ENCODE peak calls at places on chromosomes 12 and 14, in eight cellular contexts. A is sigmoid colon; Y is CD8-positive, alpha-beta memory T cell; B is effector memory CD4-positive, alpha-beta T cell; W is K562; Q is endodermal cell; R is fibroblast of lung; J is right cardiac atrium. P is an unnamed sample. For H3K4me1, the result is how much of the 10 kb centered on the place peaks cover.

GRCh38 chr14:91911474-91912032 is 35.9 kb downstream of the FBLN5 start:
- DNase-seq in A (peak), Y (peak), B (peak), W (peak), Q (peak), R (peak), J (no peak), P (no peak)

GRCh38 chr12:4441355-4442330 is 4.0 kb downstream of the FGF6 start:
- DNase-seq in A (peak), Y (no peak), B (no peak), W (no peak), Q (peak), R (no peak), J (no peak), P (no peak)

GRCh38 chr14:49982522-49982951 is 89.7 kb downstream of the ARF6 start:
- DNase-seq in A (no peak), Y (peak), B (peak), W (no peak), Q (no peak), R (peak), J (no peak), P (peak)

GRCh38 chr14:25007832-25008231 is 42.1 kb downstream of the STXBP6 start:
- DNase-seq in A (no peak), Y (no peak), B (no peak), W (no peak), Q (no peak), R (no peak), J (no peak), P (no peak)

GRCh38 chr12:31204995-31205582 is 120.9 kb downstream of the SINHCAF start:
- DNase-seq in A (no peak), Y (no peak), B (no peak), W (no peak), Q (no peak), R (peak), J (no peak), P (no peak)

GRCh38 chr12:2341871-2342270 is 289.1 kb downstream of the CACNA1C start:
- DNase-seq in A (no peak), Y (no peak), B (no peak), W (no peak), Q (no peak), R (peak), J (no peak), P (no peak)

GRCh38 chr12:67070307-67070600 is 198.9 kb upstream of the CAND1 start:
- DNase-seq in A (no peak), Y (no peak), B (no peak), W (no peak), Q (no peak), R (no peak), J (no peak), P (no peak)

GRCh38 chr12:109592195-109592904 is 18.8 kb downstream of the MVK start:
- DNase-seq in A (no peak), Y (no peak), B (no peak), W (no peak), Q (no peak), R (no peak), J (peak), P (no peak)

GRCh38 chr12:108582981-108583770 is 14.7 kb downstream of the TMEM119 start:
- DNase-seq in A (no peak), Y (no peak), B (no peak), W (no peak), Q (no peak), R (no peak), J (no peak), P (no peak)

GRCh38 chr12:113438523-113439300 is 16.5 kb downstream of the SDSL start:
- DNase-seq in A (no peak), Y (no peak), B (no peak), W (no peak), Q (no peak), R (no peak), J (no peak), P (no peak)

GRCh38 chr14:44449694-44450093 is 57.4 kb downstream of the FSCB start:
- DNase-seq in A (no peak), Y (no peak), B (no peak), W (no peak), Q (no peak), R (no peak), J (no peak), P (no peak)

GRCh38 chr14:51738754-51739153 is 87.0 kb downstream of the FRMD6 start:
- DNase-seq in A (no peak), Y (no peak), B (no peak), W (no peak), Q (peak), R (no peak), J (no peak), P (no peak)

GRCh38 chr12:8827551-8828347 is 5.3 kb downstream of the A2ML1 start:
- DNase-seq in A (no peak), Y (no peak), B (no peak), W (no peak), Q (no peak), R (no peak), J (no peak), P (no peak)

GRCh38 chr14:100028990-100029677 is 36.1 kb upstream of the EVL start:
- DNase-seq in A (no peak), Y (no peak), B (no peak), W (no peak), Q (no peak), R (no peak), J (no peak), P (no peak)

GRCh38 chr14:80278293-80279037 is 67.2 kb upstream of the DIO2 start:
- DNase-seq in A (no peak), Y (no peak), B (no peak), W (no peak), Q (no peak), R (peak), J (peak), P (peak)

GRCh38 chr14:100673085-100673806 is 53.4 kb upstream of the DLK1 start:
- DNase-seq in A (no peak), Y (no peak), B (no peak), W (no peak), Q (peak), R (no peak), J (no peak), P (no peak)

GRCh38 chr14:99774526-99775307 is 18.5 kb upstream of the EML1 start:
- DNase-seq in A (peak), Y (no peak), B (no peak), W (no peak), Q (no peak), R (no peak), J (peak), P (no peak)

GRCh38 chr14:25570483-25570882 is 520.5 kb upstream of the STXBP6 start:
- DNase-seq in A (no peak), Y (no peak), B (no peak), W (no peak), Q (no peak), R (no peak), J (no peak), P (no peak)

GRCh38 chr14:32710351-32711102 is 228.2 kb upstream of the NPAS3 start:
- DNase-seq in A (peak), Y (no peak), B (no peak), W (no peak), Q (no peak), R (peak), J (no peak), P (no peak)

GRCh38 chr14:35821546-35822411 is 4.4 kb upstream of the BRMS1L start:
- DNase-seq in A (no peak), Y (no peak), B (no peak), W (peak), Q (no peak), R (peak), J (no peak), P (no peak)

GRCh38 chr14:75661499-75661814 is 411 bp downstream of the TTLL5 start:
- DNase-seq in A (no peak), Y (no peak), B (no peak), W (no peak), Q (no peak), R (no peak), J (no peak), P (no peak)

GRCh38 chr12:104604070-104604994 is 147.6 kb downstream of the CHST11 start:
- DNase-seq in A (peak), Y (peak), B (peak), W (peak), Q (peak), R (peak), J (peak), P (peak)
- H3K4me3 ChIP-seq in A (no peak), Y (no peak), B (no peak), W (peak), Q (no peak), R (no peak), J (no peak), P (no peak)

GRCh38 chr14:96249016-96249415 is 7.0 kb upstream of the BDKRB1 start:
- DNase-seq in A (peak), Y (no peak), B (no peak), W (no peak), Q (no peak), R (peak), J (no peak), P (no peak)

GRCh38 chr14:96247031-96247430 is 9.0 kb upstream of the BDKRB1 start:
- DNase-seq in A (no peak), Y (no peak), B (no peak), W (no peak), Q (no peak), R (no peak), J (no peak), P (no peak)

GRCh38 chr14:96245710-96246534 is 10.1 kb upstream of the BDKRB1 start:
- DNase-seq in A (no peak), Y (no peak), B (no peak), W (no peak), Q (no peak), R (no peak), J (no peak), P (no peak)

GRCh38 chr14:96243785-96244184 is 12.2 kb upstream of the BDKRB1 start:
- DNase-seq in A (no peak), Y (no peak), B (no peak), W (no peak), Q (no peak), R (peak), J (no peak), P (no peak)

DNA sequence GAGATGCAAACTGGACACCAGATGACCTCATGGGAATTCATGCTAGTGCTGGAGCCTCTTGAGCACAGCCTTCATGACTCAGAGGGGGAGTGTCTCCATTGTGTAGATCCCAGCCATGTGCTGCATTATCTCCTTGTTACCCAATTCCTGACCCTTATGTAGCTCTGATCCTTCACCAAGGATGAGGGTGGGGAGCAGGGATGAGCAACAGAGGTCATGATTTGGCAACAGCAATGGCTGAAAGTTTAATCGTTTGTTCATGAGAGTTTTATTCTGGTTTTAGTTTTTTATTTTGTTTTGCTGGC is 9.5 kb upstream of the BDKRB1 start:
- DNase-seq in A (no peak), Y (no peak), B (no peak), W (no peak), Q (no peak), R (peak), J (no peak), P (no peak)
- H3K4me1 ChIP-seq in A (under half), Y (under half), B (under half), W (under half), Q (under half), R (under half), J (under half), P (under half)

GRCh38 chr12:61854902-61855301 is 405.3 kb upstream of the USP15 start:
- DNase-seq in A (no peak), Y (no peak), B (no peak), W (no peak), Q (no peak), R (no peak), J (no peak), P (no peak)

GRCh38 chr12:61848893-61849292 is 411.3 kb upstream of the USP15 start:
- DNase-seq in A (no peak), Y (no peak), B (no peak), W (no peak), Q (no peak), R (no peak), J (no peak), P (no peak)

GRCh38 chr12:61857968-61858367 is 402.2 kb upstream of the USP15 start:
- DNase-seq in A (no peak), Y (no peak), B (no peak), W (no peak), Q (no peak), R (no peak), J (no peak), P (no peak)

DNA sequence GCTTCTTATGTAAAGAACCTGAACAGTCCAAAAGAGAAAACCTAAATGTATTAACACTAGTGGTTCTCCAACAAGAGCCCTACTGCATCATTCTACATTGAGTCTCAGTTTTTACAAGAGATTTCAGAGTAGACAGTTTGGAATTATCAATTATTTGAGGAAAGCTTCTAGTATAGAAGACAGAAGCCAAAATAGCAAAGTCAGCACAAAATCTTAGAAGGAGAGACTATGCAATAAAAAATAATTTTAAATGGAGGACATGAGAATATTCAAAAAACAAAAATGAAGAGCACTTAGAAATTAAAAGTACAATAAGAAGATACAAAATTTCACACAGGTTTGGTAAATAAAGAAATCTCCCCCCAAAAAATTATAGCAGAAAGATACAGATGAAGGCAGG is 406.3 kb upstream of the USP15 start:
- DNase-seq in A (no peak), Y (no peak), B (no peak), W (no peak), Q (no peak), R (no peak), J (no peak), P (no peak)
- H3K4me3 ChIP-seq in A (no peak), Y (no peak), B (no peak), W (no peak), Q (no peak), R (no peak), J (no peak), P (no peak)

DNA sequence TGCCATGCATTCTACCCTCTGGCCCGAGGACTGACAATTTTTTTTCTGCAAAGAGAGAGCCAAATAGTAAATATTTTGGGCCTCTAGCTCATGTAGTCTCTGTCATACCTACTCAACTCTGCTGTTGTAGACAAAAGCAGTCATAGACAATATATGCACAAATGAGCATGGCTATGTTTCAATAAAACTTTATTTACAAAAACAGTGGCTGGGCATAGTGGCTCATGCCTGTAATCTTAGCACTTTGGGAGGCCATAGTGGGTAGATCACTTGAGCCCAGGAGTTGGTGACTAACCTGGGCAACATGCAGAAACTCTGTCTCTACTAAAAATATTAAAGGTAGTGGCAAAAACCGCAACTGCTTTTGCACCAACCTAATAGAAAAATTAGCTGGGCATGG is 153.7 kb upstream of the BTG1 start:
- DNase-seq in A (no peak), Y (no peak), B (no peak), W (no peak), Q (no peak), R (no peak), J (no peak), P (no peak)
- H3K4me1 ChIP-seq in A (under half), Y (under half), B (under half), W (under half), Q (under half), R (under half), J (under half), P (under half)

GRCh38 chr14:34693228-34693939 is 21.0 kb downstream of the CFL2 start:
- DNase-seq in A (no peak), Y (peak), B (no peak), W (peak), Q (peak), R (no peak), J (no peak), P (peak)
- H3K4me3 ChIP-seq in A (peak), Y (no peak), B (no peak), W (peak), Q (no peak), R (no peak), J (no peak), P (no peak)

DNA sequence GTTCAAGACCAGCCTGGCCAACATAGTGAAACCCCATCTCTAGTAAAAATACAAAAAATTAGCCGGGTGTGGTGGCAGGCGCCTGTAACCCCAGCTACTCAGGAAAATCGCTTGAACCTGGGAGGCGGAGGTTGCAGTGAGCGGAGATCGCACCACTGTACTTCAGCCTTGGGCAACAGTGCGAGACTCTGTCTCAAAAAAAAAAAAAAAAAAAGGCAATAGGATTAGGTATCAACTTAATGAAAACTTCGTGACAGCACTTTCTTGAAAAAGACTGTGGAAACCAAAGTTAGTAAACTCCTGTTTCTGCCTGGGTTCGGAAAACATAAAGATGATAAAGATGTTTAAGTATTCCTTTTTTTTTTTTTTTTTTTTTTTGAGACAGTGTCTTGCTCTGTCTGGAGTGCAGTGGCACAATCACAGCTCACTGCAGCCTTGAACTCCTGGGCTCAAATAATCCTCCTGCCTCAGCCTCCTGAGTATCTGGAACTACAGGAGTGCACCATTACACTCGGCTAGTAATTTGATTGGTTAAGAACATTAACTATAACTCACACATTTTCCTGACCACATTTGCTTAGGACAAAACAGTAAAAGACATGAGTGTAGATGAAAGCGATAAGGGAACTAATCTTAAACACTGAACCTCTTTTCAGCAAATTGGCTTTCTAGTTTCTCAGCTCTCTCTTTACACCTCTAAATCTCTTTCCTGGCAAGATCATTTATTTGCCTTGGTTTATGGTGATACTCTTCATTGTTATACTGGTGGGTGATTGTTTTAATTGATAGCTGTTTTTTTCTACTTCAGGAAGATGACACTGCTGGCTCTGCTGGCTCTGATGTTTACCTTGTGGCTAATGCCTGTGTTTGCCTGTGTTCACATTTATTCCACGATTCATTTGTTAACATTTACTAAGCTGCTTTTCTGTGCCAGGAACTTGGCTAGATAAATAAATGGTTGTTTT is 15.8 kb downstream of the HIF1A start:
- DNase-seq in A (no peak), Y (no peak), B (no peak), W (no peak), Q (no peak), R (no peak), J (no peak), P (no peak)
- H3K4me1 ChIP-seq in A (under half), Y (half or more), B (under half), W (under half), Q (under half), R (under half), J (under half), P (under half)

DNA sequence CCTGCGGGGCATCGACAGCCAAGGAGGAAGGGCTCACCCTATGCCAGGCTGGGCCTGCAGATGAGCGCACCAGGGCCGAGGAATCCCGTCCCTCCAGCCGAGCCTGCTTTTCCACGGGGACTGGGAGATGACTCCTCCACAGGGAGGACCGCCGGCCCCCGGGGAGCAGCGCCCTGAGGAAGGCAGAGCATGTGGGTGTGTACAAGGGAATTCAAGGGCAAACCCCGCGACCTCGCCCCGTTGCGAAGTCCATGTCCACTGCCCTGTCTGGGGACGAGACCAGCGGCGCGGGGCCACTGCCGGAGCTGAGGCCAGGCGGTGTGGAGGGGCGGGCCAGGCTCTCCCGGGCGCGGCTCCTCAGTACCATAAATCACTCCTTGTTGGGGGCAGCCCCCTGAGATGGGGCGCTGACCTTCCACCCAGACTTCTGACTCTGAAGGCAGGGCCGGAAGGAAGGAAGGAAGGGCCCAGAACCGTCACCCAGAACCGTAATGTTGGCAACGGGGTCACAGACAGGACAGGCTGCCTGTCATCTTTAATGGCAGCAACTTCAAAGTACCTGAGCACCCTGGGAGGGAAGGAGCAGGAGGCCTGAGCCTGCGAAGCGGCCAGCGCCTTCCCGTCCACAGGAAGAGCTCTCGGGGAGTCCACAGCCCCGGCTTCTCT is 52.6 kb downstream of the RNF34 start:
- DNase-seq in A (no peak), Y (no peak), B (no peak), W (no peak), Q (peak), R (no peak), J (no peak), P (no peak)
- H3K4me3 ChIP-seq in A (peak), Y (no peak), B (no peak), W (no peak), Q (no peak), R (no peak), J (no peak), P (no peak)

DNA sequence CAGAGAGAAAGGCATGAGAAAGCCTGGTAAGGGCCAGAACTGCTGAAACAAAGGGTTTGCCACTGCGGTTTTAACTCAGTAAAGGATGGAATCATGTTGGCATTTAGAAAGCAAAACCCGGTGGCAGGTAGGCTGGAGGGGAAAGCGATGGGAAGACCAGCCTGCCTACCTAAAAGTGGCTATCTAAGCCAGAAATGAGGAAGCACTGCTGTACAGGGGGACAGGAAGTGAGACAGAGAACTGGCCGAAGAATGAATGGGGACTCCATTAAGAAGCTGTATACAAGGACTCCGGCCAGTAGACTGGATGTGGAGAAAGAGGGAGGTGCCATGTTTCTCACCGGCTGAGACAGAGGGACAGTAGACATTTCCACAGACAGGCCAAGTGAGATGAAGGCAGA is 48.2 kb downstream of the PPM1H start:
- DNase-seq in A (no peak), Y (no peak), B (no peak), W (no peak), Q (no peak), R (no peak), J (no peak), P (no peak)
- H3K4me1 ChIP-seq in A (under half), Y (under half), B (under half), W (under half), Q (under half), R (under half), J (under half), P (under half)

GRCh38 chr12:92186038-92186470 is 40.4 kb upstream of the BTG1 start:
- DNase-seq in A (no peak), Y (no peak), B (no peak), W (no peak), Q (no peak), R (no peak), J (no peak), P (no peak)
- H3K4me3 ChIP-seq in A (no peak), Y (no peak), B (no peak), W (no peak), Q (no peak), R (no peak), J (no peak), P (no peak)

GRCh38 chr14:95835331-95835730 is 41.3 kb upstream of the TUNAR start:
- DNase-seq in A (no peak), Y (no peak), B (no peak), W (no peak), Q (no peak), R (no peak), J (no peak), P (no peak)
- H3K4me1 ChIP-seq in A (under half), Y (under half), B (under half), W (under half), Q (under half), R (under half), J (under half), P (under half)